ENCODE peak calls at places on chromosomes 7 and 10, in eight cellular contexts. M is right cardiac atrium, E is A549, Z is fibroblast of lung, Y is Peyer's patch, L is ovary, U is body of pancreas, D is endodermal cell. X is an unnamed sample. For H3K4me1, the result is how much of the 10 kb centered on the place peaks cover.

GRCh38 chr7:148116954-148117353 is 473.6 kb upstream of the C7orf33 start:
- DNase-seq in M (no peak), E (no peak), Z (no peak), Y (no peak), L (no peak), U (no peak), D (no peak), X (no peak)

GRCh38 chr10:5547684-5547933 is 22.8 kb downstream of the CALML3 start:
- DNase-seq in M (no peak), E (no peak), Z (no peak), Y (no peak), L (no peak), U (no peak), D (no peak), X (no peak)

GRCh38 chr10:116627386-116627933 is 6.7 kb downstream of the PNLIPRP2 start:
- DNase-seq in M (peak), E (peak), Z (peak), Y (no peak), L (peak), U (peak), D (peak), X (no peak)

GRCh38 chr10:119896937-119897336 is 4.4 kb downstream of the SEC23IP start:
- DNase-seq in M (peak), E (peak), Z (no peak), Y (peak), L (peak), U (peak), D (peak), X (peak)

GRCh38 chr10:12844796-12845524 is 156.6 kb downstream of the CCDC3 start:
- DNase-seq in M (no peak), E (peak), Z (peak), Y (no peak), L (peak), U (no peak), D (no peak), X (peak)

GRCh38 chr10:61986788-61987187 is 85.3 kb downstream of the ARID5B start:
- DNase-seq in M (no peak), E (no peak), Z (no peak), Y (no peak), L (no peak), U (no peak), D (peak), X (no peak)

GRCh38 chr7:139675127-139676110 is 102.4 kb downstream of the HIPK2 start:
- DNase-seq in M (no peak), E (no peak), Z (peak), Y (no peak), L (no peak), U (peak), D (no peak), X (no peak)

GRCh38 chr7:122100021-122100420 is 44.0 kb downstream of the AASS start:
- DNase-seq in M (no peak), E (no peak), Z (no peak), Y (no peak), L (no peak), U (no peak), D (no peak), X (no peak)

GRCh38 chr10:61899045-61899444 is 2.5 kb upstream of the ARID5B start:
- DNase-seq in M (no peak), E (no peak), Z (peak), Y (no peak), L (no peak), U (no peak), D (no peak), X (peak)

GRCh38 chr7:20797174-20798080 is 10.7 kb upstream of the SP8 start:
- DNase-seq in M (no peak), E (peak), Z (no peak), Y (peak), L (no peak), U (no peak), D (peak), X (no peak)

GRCh38 chr10:77702166-77702565 is 64.6 kb upstream of the KCNMA1 start:
- DNase-seq in M (no peak), E (no peak), Z (peak), Y (no peak), L (no peak), U (no peak), D (no peak), X (no peak)

GRCh38 chr7:40701836-40702551 is 567.2 kb downstream of the SUGCT start:
- DNase-seq in M (no peak), E (no peak), Z (no peak), Y (no peak), L (no peak), U (no peak), D (no peak), X (no peak)

GRCh38 chr7:122618603-122619189 is 80.2 kb downstream of the RNF133 start:
- DNase-seq in M (no peak), E (no peak), Z (no peak), Y (no peak), L (no peak), U (no peak), D (no peak), X (no peak)

GRCh38 chr7:7122033-7122478 is 60.3 kb upstream of the C1GALT1 start:
- DNase-seq in M (no peak), E (no peak), Z (peak), Y (no peak), L (no peak), U (no peak), D (no peak), X (no peak)

GRCh38 chr10:1159131-1160061 is 103.2 kb downstream of the WDR37 start:
- DNase-seq in M (no peak), E (no peak), Z (no peak), Y (peak), L (no peak), U (no peak), D (peak), X (no peak)

DNA sequence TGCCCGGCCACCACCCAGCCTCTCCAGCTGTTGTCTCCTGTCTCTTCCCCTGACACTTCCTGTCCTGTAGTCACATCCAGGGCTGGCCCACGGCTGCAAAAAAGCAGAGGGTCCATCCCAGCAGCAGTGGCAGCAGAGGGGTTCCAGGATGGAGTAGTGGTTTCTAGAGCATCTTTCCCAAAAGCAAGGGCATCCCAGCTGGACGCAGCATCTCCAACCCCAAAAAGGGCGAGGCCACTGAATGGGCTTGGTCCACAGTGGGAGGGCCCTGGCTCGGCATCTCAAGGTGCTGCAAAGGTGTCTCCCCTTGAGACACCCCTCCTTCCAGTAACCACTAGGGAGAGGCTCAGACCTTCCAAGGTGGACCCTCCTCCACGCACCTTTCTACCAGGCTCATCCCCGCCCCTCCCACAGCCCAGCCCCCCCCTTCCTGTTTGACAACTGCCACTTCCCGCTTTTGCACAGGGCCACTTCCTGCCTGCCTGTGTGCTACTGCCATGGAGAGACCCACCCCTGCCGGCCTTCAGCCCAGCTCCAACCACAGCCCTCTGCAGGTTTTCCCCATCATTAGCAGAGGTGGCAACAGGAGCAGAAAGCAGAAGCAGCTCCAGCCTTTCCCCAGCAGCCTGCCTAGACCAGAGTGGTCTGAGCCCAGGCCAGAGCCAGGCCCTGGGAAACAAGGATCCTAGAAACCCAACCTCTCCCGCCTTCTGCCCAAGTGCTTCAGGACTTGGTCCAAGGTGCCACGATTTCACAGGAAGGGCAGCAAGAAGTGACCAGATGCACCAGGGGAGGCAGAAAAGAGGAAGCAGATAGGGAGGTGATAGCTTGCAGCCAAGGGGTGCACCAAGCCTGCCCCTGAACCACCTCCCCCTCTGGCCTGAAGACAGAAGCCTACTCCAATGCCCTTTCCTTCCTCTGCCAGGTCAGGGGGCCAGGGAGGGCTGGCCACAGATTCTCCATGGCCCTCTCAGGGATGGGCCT is 8.6 kb downstream of the CAMK2G start:
- DNase-seq in M (peak), E (no peak), Z (no peak), Y (peak), L (no peak), U (no peak), D (no peak), X (peak)
- H3K4me3 ChIP-seq in M (no peak), E (no peak), Z (no peak), Y (peak), L (no peak), U (no peak), D (no peak), X (no peak)

DNA sequence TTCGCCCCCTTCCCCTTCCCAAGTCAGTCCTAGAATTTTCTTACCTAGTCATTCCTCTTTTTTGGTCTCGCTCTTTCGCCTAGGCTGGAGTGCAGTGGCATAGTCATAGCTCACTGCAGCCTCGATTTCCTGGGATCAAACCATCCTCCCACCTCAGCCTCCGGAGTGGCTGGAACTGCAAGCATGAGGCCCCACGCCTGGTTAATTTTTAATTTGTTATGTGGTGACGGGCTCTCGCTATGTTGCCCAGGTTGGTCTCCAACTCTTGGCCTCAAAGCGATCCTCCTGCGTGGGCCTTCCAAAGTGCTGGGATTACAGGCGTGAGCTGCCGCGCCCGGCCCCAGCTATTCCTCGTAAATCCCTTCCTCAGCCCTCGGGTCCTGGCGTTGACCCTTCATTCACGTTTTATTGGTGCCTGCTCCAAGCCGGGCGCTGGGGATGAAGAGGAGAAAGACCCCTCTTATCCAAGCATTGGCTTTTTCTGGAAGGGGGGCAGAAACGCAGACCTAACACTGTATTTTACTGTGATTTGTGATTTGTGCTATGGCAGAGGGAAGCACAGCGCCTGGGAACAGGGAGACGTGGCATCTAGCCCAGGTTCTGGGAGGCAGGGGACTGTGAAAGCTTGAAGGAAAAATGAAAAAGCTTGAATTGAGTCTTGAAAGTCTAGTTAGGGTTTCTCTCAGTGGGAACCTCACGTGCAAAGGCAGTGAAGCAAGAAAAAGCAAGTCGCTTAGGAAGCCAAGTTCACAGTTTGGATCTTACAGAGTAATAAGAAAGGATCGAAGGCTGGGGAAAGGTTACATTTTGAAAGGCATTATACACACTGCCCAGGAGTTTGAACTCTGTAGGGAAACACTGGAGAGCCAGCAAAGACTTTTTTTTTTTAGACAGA is 518 bp downstream of the ZNHIT1 start:
- DNase-seq in M (peak), E (no peak), Z (no peak), Y (no peak), L (no peak), U (no peak), D (no peak), X (peak)
- H3K4me1 ChIP-seq in M (under half), E (under half), Z (under half), Y (under half), L (under half), U (under half), D (under half), X (under half)

GRCh38 chr7:130913721-130914588 is 179.9 kb upstream of the KLF14 start:
- DNase-seq in M (no peak), E (no peak), Z (no peak), Y (no peak), L (no peak), U (no peak), D (no peak), X (peak)

GRCh38 chr7:130909881-130910672 is 176.1 kb upstream of the KLF14 start:
- DNase-seq in M (no peak), E (no peak), Z (peak), Y (no peak), L (no peak), U (no peak), D (no peak), X (peak)

GRCh38 chr7:130910949-130911944 is 177.2 kb upstream of the KLF14 start:
- DNase-seq in M (no peak), E (peak), Z (peak), Y (no peak), L (no peak), U (no peak), D (peak), X (peak)

GRCh38 chr7:130912910-130913720 is 179.1 kb upstream of the KLF14 start:
- DNase-seq in M (peak), E (peak), Z (peak), Y (peak), L (peak), U (peak), D (no peak), X (peak)

DNA sequence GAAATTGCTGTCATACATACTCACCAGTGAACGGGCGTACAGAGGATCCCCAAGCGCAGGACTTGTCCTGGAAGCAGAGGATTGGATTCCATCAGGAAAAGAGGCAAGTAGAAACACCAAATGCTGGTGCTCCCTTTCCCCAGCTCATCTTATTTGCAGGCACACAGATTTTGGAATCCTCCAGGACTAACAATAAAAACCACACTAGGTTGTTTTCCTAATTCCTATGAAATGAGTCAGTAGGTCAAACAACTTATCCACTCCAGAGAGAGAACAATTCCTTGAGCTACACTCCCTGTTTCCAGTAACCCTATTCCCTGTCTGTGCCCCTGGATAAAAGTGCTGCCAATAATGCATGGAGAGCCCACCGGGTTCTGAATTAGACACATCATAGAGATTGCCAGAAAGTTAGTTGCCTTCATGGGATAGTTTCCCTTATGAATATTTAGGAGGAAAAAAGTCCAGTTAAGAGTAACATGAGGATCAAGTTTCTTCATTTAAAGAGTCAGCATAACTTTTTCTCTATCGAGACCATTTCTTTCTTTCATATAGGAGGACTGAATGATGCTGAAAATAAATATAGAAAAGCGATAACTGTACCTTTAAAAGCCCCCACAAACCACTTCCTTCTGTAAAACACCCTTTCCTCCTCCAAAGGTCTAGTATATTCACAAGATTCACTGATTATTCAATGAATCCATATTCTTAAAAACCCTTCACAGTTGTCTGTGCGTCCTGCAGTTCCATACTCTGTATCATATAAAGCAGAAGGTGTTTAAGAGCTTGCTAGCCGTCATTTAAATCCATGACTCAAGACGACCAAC is 178.3 kb upstream of the KLF14 start:
- DNase-seq in M (no peak), E (peak), Z (peak), Y (no peak), L (no peak), U (no peak), D (no peak), X (peak)
- H3K4me3 ChIP-seq in M (peak), E (peak), Z (peak), Y (peak), L (peak), U (no peak), D (no peak), X (peak)

GRCh38 chr7:28417321-28417940 is 5.1 kb downstream of the CREB5 start:
- DNase-seq in M (no peak), E (no peak), Z (no peak), Y (no peak), L (no peak), U (no peak), D (no peak), X (no peak)

GRCh38 chr7:28418311-28418710 is 6.0 kb downstream of the CREB5 start:
- DNase-seq in M (no peak), E (no peak), Z (no peak), Y (no peak), L (no peak), U (no peak), D (no peak), X (no peak)

GRCh38 chr7:28410628-28411578 is 1.4 kb upstream of the CREB5 start:
- DNase-seq in M (peak), E (peak), Z (peak), Y (peak), L (peak), U (peak), D (peak), X (no peak)

GRCh38 chr7:28411876-28412662 is at the start of gene CREB5:
- DNase-seq in M (no peak), E (peak), Z (no peak), Y (no peak), L (no peak), U (no peak), D (peak), X (no peak)

GRCh38 chr7:28414453-28414852 is 2.1 kb downstream of the CREB5 start:
- DNase-seq in M (no peak), E (no peak), Z (no peak), Y (no peak), L (no peak), U (no peak), D (no peak), X (no peak)
- H3K4me1 ChIP-seq in M (under half), E (under half), Z (under half), Y (under half), L (under half), U (under half), D (under half), X (under half)

GRCh38 chr7:82700739-82701138 is 257.2 kb upstream of the CACNA2D1 start:
- DNase-seq in M (no peak), E (no peak), Z (no peak), Y (no peak), L (no peak), U (no peak), D (no peak), X (no peak)
- H3K4me3 ChIP-seq in M (no peak), E (no peak), Z (no peak), Y (no peak), L (no peak), U (no peak), D (no peak), X (no peak)

GRCh38 chr10:11173062-11173461 is 155.4 kb downstream of the CELF2 start:
- DNase-seq in M (no peak), E (no peak), Z (no peak), Y (no peak), L (no peak), U (no peak), D (peak), X (no peak)
- H3K4me1 ChIP-seq in M (under half), E (under half), Z (under half), Y (under half), L (under half), U (under half), D (under half), X (under half)

DNA sequence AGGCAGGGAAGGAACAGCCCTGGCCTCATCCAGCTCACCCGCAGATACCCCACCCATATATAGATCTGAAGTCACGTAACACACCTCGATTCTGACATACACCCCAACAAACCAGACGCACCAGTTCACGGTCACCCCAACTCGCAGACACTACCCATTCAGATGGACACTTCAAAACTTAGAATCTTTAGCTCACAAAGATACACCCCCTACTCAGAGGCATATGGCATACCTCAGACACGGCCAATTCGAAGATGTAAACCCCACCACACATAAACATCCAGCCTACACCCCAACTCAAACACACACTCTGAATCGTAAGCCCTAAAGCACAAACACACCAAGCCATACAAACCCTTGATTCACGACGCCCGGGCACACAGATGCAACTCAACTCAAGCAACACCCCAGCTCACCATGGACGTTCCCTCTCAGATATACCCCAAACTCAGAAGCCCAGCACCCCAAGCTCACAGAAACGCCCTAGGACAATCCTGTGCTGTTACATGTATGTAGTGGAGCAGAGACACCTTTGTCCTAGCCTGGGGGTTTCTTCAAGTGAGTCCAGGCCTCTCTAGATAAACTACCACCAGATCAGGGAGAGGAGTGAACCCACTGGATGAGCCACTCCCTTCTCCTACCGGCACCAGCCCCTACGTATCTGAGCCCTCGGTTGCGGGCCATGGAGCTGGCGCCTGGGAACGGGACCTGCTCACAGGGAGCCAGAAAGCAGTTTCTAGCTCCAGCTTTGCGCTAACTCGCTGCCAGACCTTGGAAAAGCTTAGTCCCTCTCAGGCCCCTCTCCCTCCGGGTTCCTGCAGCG is 8.8 kb downstream of the PSD start:
- DNase-seq in M (no peak), E (no peak), Z (no peak), Y (no peak), L (no peak), U (no peak), D (peak), X (no peak)
- H3K4me3 ChIP-seq in M (peak), E (peak), Z (no peak), Y (peak), L (peak), U (no peak), D (peak), X (peak)

GRCh38 chr7:2637505-2638223 is 5.9 kb downstream of the TTYH3 start:
- DNase-seq in M (peak), E (no peak), Z (no peak), Y (peak), L (no peak), U (peak), D (no peak), X (no peak)
- H3K4me1 ChIP-seq in M (under half), E (under half), Z (half or more), Y (half or more), L (under half), U (half or more), D (under half), X (under half)

X was measured in small intestine.